ENCODE peak calls at places on chromosomes 1 and 21, in five cellular contexts. U is fibroblast of lung, D is A673, V is tibial artery, Z is B cell. O is an unnamed sample.

GRCh38 chr1:172976222-172977041 is 74.3 kb downstream of the TNFSF18 start:
- DNase-seq in U (peak), V (no peak), D (no peak), Z (no peak), O (no peak)

GRCh38 chr1:51910618-51911017 is 32.1 kb upstream of the NRDC start:
- DNase-seq in U (no peak), D (no peak), V (no peak), Z (no peak), O (no peak)

GRCh38 chr1:108044318-108044717 is 79.3 kb upstream of the VAV3 start:
- DNase-seq in V (no peak), D (no peak), Z (no peak), U (no peak), O (no peak)

GRCh38 chr1:223248787-223249175 is 105.7 kb upstream of the TLR5 start:
- DNase-seq in D (no peak), Z (no peak), V (no peak), U (no peak), O (no peak)

GRCh38 chr1:34761776-34762307 is 2.3 kb downstream of the GJB4 start:
- DNase-seq in Z (no peak), D (no peak), U (no peak), V (no peak), O (no peak)

GRCh38 chr1:1208713-1209433 is 2.5 kb upstream of the TNFRSF18 start:
- DNase-seq in V (no peak), Z (peak), U (peak), D (no peak), O (peak)

GRCh38 chr1:53869454-53870117 is 20.0 kb downstream of the YIPF1 start:
- DNase-seq in D (no peak), V (no peak), U (no peak), Z (peak), O (no peak)

GRCh38 chr1:23376890-23377811 is 7.5 kb upstream of the ZNF436 start:
- DNase-seq in U (peak), D (peak), V (no peak), Z (no peak), O (no peak)

GRCh38 chr1:149846600-149847466 is 52.5 kb upstream of the BOLA1 start:
- DNase-seq in V (no peak), U (no peak), Z (no peak), D (no peak), O (no peak)

GRCh38 chr1:228373004-228373680 is 33.5 kb downstream of the TRIM11 start:
- DNase-seq in D (no peak), V (no peak), Z (no peak), U (no peak), O (no peak)

GRCh38 chr1:47697616-47698335 is 259.9 kb downstream of the FOXD2 start:
- DNase-seq in D (no peak), U (no peak), Z (no peak), V (peak), O (no peak)

GRCh38 chr1:244064621-244065020 is 13.5 kb downstream of the ZBTB18 start:
- DNase-seq in U (no peak), V (no peak), D (no peak), Z (no peak), O (no peak)
- TF ChIP-seq CTCF in U (no peak), V (no peak), D (no peak), Z (no peak), O (no peak)

DNA sequence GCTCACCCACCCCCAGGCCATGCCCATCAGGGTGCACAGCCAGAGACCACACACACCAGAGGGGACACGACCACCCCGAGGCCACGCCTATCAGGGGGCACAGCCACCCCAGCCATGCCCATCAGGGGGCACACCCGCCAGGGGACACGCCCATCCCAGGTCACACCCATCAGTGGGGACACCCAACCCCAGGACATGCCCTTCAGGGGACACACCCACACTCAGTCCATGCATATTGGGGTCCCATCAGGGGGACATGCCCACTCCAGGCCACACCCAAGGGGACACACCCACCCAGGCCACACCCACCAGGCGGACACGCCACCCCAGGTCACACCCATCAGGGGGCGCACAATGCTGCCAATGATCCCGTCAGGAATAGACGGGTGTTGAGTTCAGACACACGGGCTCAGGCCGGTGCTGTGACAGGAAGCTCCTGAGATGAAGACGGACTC is 20.7 kb downstream of the MCM3AP start:
- DNase-seq in Z (no peak), V (no peak), U (no peak), D (no peak), O (no peak)
- TF ChIP-seq CTCF in Z (no peak), V (no peak), U (no peak), D (no peak), O (no peak)

GRCh38 chr1:226201029-226201593 is 14.6 kb upstream of the ACBD3 start:
- DNase-seq in U (no peak), V (no peak), D (peak), Z (peak), O (peak)
- TF ChIP-seq CTCF in U (peak), V (no peak), D (peak), Z (peak), O (peak)

GRCh38 chr1:214816603-214817002 is 213.6 kb downstream of the CENPF start:
- DNase-seq in Z (no peak), V (no peak), D (no peak), U (no peak), O (no peak)
- TF ChIP-seq CTCF in Z (no peak), V (no peak), D (no peak), U (peak), O (no peak)

GRCh38 chr21:43619856-43620255 is 39.4 kb downstream of the HSF2BP start:
- DNase-seq in U (no peak), Z (no peak), D (no peak), V (no peak), O (no peak)
- TF ChIP-seq CTCF in U (no peak), Z (no peak), D (peak), V (no peak), O (no peak)

DNA sequence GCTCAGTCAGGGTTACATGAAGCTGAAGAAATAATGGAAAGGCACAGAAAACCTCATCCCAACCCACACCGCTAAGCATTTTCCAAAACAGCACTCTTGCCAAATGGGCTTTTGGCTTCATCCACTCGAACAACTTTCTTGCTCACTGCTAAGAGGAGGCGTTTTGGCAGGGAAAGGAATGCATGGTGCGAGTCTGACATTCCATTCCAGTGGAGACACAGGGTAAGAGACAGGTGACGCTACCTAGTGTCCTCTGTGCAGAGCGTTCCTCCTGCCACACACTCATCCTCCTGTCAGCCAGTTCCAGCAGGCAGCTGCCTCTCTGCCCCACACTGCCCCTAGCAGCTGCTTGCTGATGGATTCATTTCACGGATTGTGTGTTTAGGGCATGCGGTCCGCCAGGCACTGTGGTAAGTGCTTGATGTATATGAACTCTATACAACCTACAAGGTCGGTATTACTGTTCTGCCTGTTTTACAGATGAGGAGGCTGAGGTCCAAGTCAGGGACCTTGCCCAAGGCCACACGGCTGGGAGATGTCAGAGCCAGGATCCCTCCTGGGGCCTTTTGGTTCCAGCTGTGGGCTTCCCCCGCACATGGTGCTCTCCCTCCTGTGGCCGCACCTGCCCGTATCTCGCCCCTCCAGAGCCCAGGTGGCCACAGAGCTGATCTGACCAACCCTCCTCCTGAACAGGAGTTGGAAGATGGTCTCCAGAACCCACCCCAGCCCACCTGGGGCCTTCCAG is 25.7 kb upstream of the BACE2 start:
- DNase-seq in Z (no peak), V (no peak), D (no peak), U (peak), O (no peak)
- TF ChIP-seq CTCF in Z (no peak), V (no peak), D (no peak), U (no peak), O (no peak)

DNA sequence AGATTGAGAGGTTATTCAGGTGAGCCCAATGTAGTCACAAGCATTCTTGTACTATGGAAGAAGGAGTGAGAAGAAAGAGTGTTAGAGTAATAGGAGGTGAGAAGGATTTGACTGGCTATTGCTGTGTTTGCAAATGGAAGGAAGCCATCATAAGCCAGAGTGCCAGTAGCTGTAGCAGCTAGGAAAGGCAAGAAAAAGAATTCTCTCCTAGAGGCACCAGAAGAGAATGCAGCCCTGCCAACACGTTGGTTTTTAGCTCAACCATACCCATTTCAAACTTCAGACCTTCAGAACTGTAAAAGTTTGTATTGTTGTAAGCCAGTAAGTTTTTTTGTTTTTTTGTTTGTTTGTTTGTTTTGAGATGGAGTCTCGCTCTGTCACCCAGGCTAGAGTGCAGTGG is 8.9 kb upstream of the IL12RB2 start:
- DNase-seq in Z (no peak), V (no peak), U (no peak), D (peak), O (no peak)
- TF ChIP-seq CTCF in Z (no peak), V (no peak), U (no peak), D (no peak), O (no peak)